ENCODE peak calls at places on chromosomes 11 and 22, in nine cellular contexts. One of them, this sample, is unnamed.
A peak's percentile ranks its signal among the peaks of the same experiment; 100 is the strongest.

GRCh38 chr11:119828011-119828410 is 99.0 kb upstream of the NECTIN1 start:
- DNase-seq in cardiac muscle cell: no peak
- DNase-seq in K562: no peak
- DNase-seq in thyroid gland: no peak
- DNase-seq in A549: no peak
- DNase-seq in brain microvascular endothelial cell: no peak
- DNase-seq in iPS DF 6.9: no peak
- DNase-seq in stomach: no peak
- DNase-seq in HepG2: no peak
- DNase-seq in this sample: no peak

GRCh38 chr11:87038235-87038960 is 664 bp downstream of the TMEM135 start:
- DNase-seq in cardiac muscle cell: no peak
- DNase-seq in K562: no peak
- DNase-seq in thyroid gland: no peak
- DNase-seq in A549: no peak
- DNase-seq in brain microvascular endothelial cell: no peak
- DNase-seq in iPS DF 6.9: no peak
- DNase-seq in stomach: no peak
- DNase-seq in HepG2: no peak
- DNase-seq in this sample: no peak

GRCh38 chr11:77182542-77183420 is 54.7 kb downstream of the MYO7A start:
- DNase-seq in cardiac muscle cell: no peak
- DNase-seq in K562: no peak
- DNase-seq in thyroid gland: no peak
- DNase-seq in A549: no peak
- DNase-seq in brain microvascular endothelial cell: no peak
- DNase-seq in iPS DF 6.9: no peak
- DNase-seq in stomach: no peak
- DNase-seq in HepG2: no peak
- DNase-seq in this sample: no peak

GRCh38 chr11:82960000-82960778 is 58.7 kb downstream of the DDIAS start:
- DNase-seq in cardiac muscle cell: no peak
- DNase-seq in K562: no peak
- DNase-seq in thyroid gland: no peak
- DNase-seq in A549: no peak
- DNase-seq in brain microvascular endothelial cell: no peak
- DNase-seq in iPS DF 6.9: no peak
- DNase-seq in stomach: no peak
- DNase-seq in HepG2: no peak
- DNase-seq in this sample: no peak

GRCh38 chr11:68665471-68665870 is 18.9 kb upstream of the GAL start:
- DNase-seq in cardiac muscle cell: no peak
- DNase-seq in K562: no peak
- DNase-seq in thyroid gland: no peak
- DNase-seq in A549: no peak
- DNase-seq in brain microvascular endothelial cell: no peak
- DNase-seq in iPS DF 6.9: no peak
- DNase-seq in stomach: no peak
- DNase-seq in HepG2: no peak
- DNase-seq in this sample: no peak

GRCh38 chr11:65440831-65441499 is 18.4 kb downstream of the NEAT1 start:
- DNase-seq in cardiac muscle cell: no peak
- DNase-seq in K562: no peak
- DNase-seq in thyroid gland: peak; percentile 58
- DNase-seq in A549: no peak
- DNase-seq in brain microvascular endothelial cell: peak; percentile 31
- DNase-seq in iPS DF 6.9: no peak
- DNase-seq in stomach: no peak
- DNase-seq in HepG2: no peak
- DNase-seq in this sample: no peak

GRCh38 chr22:45442120-45442519 is 28.6 kb downstream of the RIBC2 start:
- DNase-seq in cardiac muscle cell: no peak
- DNase-seq in K562: no peak
- DNase-seq in thyroid gland: no peak
- DNase-seq in A549: no peak
- DNase-seq in brain microvascular endothelial cell: no peak
- DNase-seq in iPS DF 6.9: no peak
- DNase-seq in stomach: no peak
- DNase-seq in HepG2: peak; percentile 39
- DNase-seq in this sample: no peak

GRCh38 chr22:50504245-50505211 is 3.0 kb downstream of the LMF2 start:
- DNase-seq in cardiac muscle cell: no peak
- DNase-seq in K562: no peak
- DNase-seq in thyroid gland: no peak
- DNase-seq in A549: no peak
- DNase-seq in brain microvascular endothelial cell: no peak
- DNase-seq in iPS DF 6.9: no peak
- DNase-seq in stomach: no peak
- DNase-seq in HepG2: no peak
- DNase-seq in this sample: no peak

GRCh38 chr11:20707876-20708275 is 38.5 kb downstream of the NELL1 start:
- DNase-seq in cardiac muscle cell: no peak
- DNase-seq in K562: no peak
- DNase-seq in thyroid gland: no peak
- DNase-seq in A549: no peak
- DNase-seq in brain microvascular endothelial cell: no peak
- DNase-seq in iPS DF 6.9: no peak
- DNase-seq in stomach: no peak
- DNase-seq in HepG2: no peak
- DNase-seq in this sample: no peak

GRCh38 chr11:17597770-17598169 is 50.7 kb downstream of the OTOG start:
- DNase-seq in cardiac muscle cell: no peak
- DNase-seq in K562: no peak
- DNase-seq in thyroid gland: no peak
- DNase-seq in A549: no peak
- DNase-seq in brain microvascular endothelial cell: no peak
- DNase-seq in iPS DF 6.9: no peak
- DNase-seq in stomach: peak; percentile 24
- DNase-seq in HepG2: no peak
- DNase-seq in this sample: no peak

GRCh38 chr11:93740031-93740801 is 1.1 kb downstream of the TAF1D start:
- DNase-seq in cardiac muscle cell: peak; percentile 20
- DNase-seq in K562: peak; percentile 23
- DNase-seq in thyroid gland: peak; percentile 51
- DNase-seq in A549: no peak
- DNase-seq in brain microvascular endothelial cell: no peak
- DNase-seq in iPS DF 6.9: no peak
- DNase-seq in stomach: no peak
- DNase-seq in HepG2: peak; percentile 75
- DNase-seq in this sample: no peak

GRCh38 chr11:3859373-3859881 is 4.0 kb downstream of the STIM1 start:
- DNase-seq in cardiac muscle cell: peak; percentile 82
- DNase-seq in K562: peak; percentile 56
- DNase-seq in thyroid gland: peak; percentile 50
- DNase-seq in A549: no peak
- DNase-seq in brain microvascular endothelial cell: no peak
- DNase-seq in iPS DF 6.9: no peak
- DNase-seq in stomach: peak; percentile 73
- DNase-seq in HepG2: no peak
- DNase-seq in this sample: no peak

GRCh38 chr22:20424937-20425587 is 12.6 kb downstream of the SCARF2 start:
- DNase-seq in cardiac muscle cell: no peak
- DNase-seq in K562: no peak
- DNase-seq in thyroid gland: no peak
- DNase-seq in A549: no peak
- DNase-seq in brain microvascular endothelial cell: peak; percentile 24
- DNase-seq in iPS DF 6.9: no peak
- DNase-seq in stomach: no peak
- DNase-seq in HepG2: no peak
- DNase-seq in this sample: no peak

GRCh38 chr11:56314844-56315243 is at the start of gene OR8K3:
- DNase-seq in cardiac muscle cell: no peak
- DNase-seq in K562: no peak
- DNase-seq in thyroid gland: no peak
- DNase-seq in A549: no peak
- DNase-seq in brain microvascular endothelial cell: no peak
- DNase-seq in iPS DF 6.9: no peak
- DNase-seq in stomach: no peak
- DNase-seq in HepG2: no peak
- DNase-seq in this sample: no peak

GRCh38 chr11:86748296-86748695 is 52.0 kb upstream of the PRSS23 start:
- DNase-seq in cardiac muscle cell: no peak
- DNase-seq in K562: no peak
- DNase-seq in thyroid gland: no peak
- DNase-seq in A549: no peak
- DNase-seq in brain microvascular endothelial cell: peak; percentile 61
- DNase-seq in iPS DF 6.9: no peak
- DNase-seq in stomach: no peak
- DNase-seq in HepG2: no peak
- DNase-seq in this sample: no peak

GRCh38 chr22:44884968-44885805 is 124.6 kb downstream of the PHF21B start:
- DNase-seq in cardiac muscle cell: no peak
- DNase-seq in K562: no peak
- DNase-seq in thyroid gland: no peak
- DNase-seq in A549: no peak
- DNase-seq in brain microvascular endothelial cell: no peak
- DNase-seq in iPS DF 6.9: no peak
- DNase-seq in stomach: no peak
- DNase-seq in HepG2: peak; percentile 18
- DNase-seq in this sample: no peak

GRCh38 chr22:40853330-40853729 is 3.1 kb downstream of the ST13 start:
- DNase-seq in cardiac muscle cell: no peak
- DNase-seq in K562: no peak
- DNase-seq in thyroid gland: no peak
- DNase-seq in A549: no peak
- DNase-seq in brain microvascular endothelial cell: no peak
- DNase-seq in iPS DF 6.9: no peak
- DNase-seq in stomach: no peak
- DNase-seq in HepG2: no peak
- DNase-seq in this sample: no peak
- H3K27ac ChIP-seq in cardiac muscle cell: no peak overlapping the region
- H3K27ac ChIP-seq in K562: peak overlapping the region; percentile 53
- H3K27ac ChIP-seq in thyroid gland: no peak overlapping the region
- H3K27ac ChIP-seq in A549: no peak overlapping the region
- H3K27ac ChIP-seq in brain microvascular endothelial cell: no peak overlapping the region
- H3K27ac ChIP-seq in iPS DF 6.9: no peak overlapping the region
- H3K27ac ChIP-seq in stomach: no peak overlapping the region
- H3K27ac ChIP-seq in HepG2: peak overlapping the region; percentile 96
- H3K27ac ChIP-seq in this sample: no peak overlapping the region

GRCh38 chr22:23762866-23763578 is at the start of gene C22orf15:
- DNase-seq in cardiac muscle cell: no peak
- DNase-seq in K562: no peak
- DNase-seq in thyroid gland: no peak
- DNase-seq in A549: no peak
- DNase-seq in brain microvascular endothelial cell: no peak
- DNase-seq in iPS DF 6.9: no peak
- DNase-seq in stomach: no peak
- DNase-seq in HepG2: no peak
- DNase-seq in this sample: no peak

GRCh38 chr22:23764931-23765881 is 2.4 kb downstream of the C22orf15 start:
- DNase-seq in cardiac muscle cell: no peak
- DNase-seq in K562: no peak
- DNase-seq in thyroid gland: no peak
- DNase-seq in A549: no peak
- DNase-seq in brain microvascular endothelial cell: no peak
- DNase-seq in iPS DF 6.9: no peak
- DNase-seq in stomach: no peak
- DNase-seq in HepG2: no peak
- DNase-seq in this sample: no peak

GRCh38 chr22:23760056-23760455 is 2.7 kb upstream of the C22orf15 start:
- DNase-seq in cardiac muscle cell: no peak
- DNase-seq in K562: no peak
- DNase-seq in thyroid gland: no peak
- DNase-seq in A549: no peak
- DNase-seq in brain microvascular endothelial cell: no peak
- DNase-seq in iPS DF 6.9: no peak
- DNase-seq in stomach: no peak
- DNase-seq in HepG2: no peak
- DNase-seq in this sample: no peak

GRCh38 chr22:23767303-23767672 is 484 bp downstream of the CHCHD10 start:
- DNase-seq in cardiac muscle cell: no peak
- DNase-seq in K562: peak; percentile 72
- DNase-seq in thyroid gland: no peak
- DNase-seq in A549: no peak
- DNase-seq in brain microvascular endothelial cell: no peak
- DNase-seq in iPS DF 6.9: no peak
- DNase-seq in stomach: no peak
- DNase-seq in HepG2: no peak
- DNase-seq in this sample: no peak

GRCh38 chr22:23763579-23764331 is 965 bp downstream of the C22orf15 start:
- DNase-seq in cardiac muscle cell: peak; percentile 44
- DNase-seq in K562: peak; percentile 29
- DNase-seq in thyroid gland: no peak
- DNase-seq in A549: no peak
- DNase-seq in brain microvascular endothelial cell: no peak
- DNase-seq in iPS DF 6.9: no peak
- DNase-seq in stomach: no peak
- DNase-seq in HepG2: no peak
- DNase-seq in this sample: no peak
- H3K27ac ChIP-seq in cardiac muscle cell: no peak overlapping the region
- H3K27ac ChIP-seq in K562: no peak overlapping the region
- H3K27ac ChIP-seq in thyroid gland: no peak overlapping the region
- H3K27ac ChIP-seq in A549: no peak overlapping the region
- H3K27ac ChIP-seq in brain microvascular endothelial cell: no peak overlapping the region
- H3K27ac ChIP-seq in iPS DF 6.9: no peak overlapping the region
- H3K27ac ChIP-seq in stomach: no peak overlapping the region
- H3K27ac ChIP-seq in HepG2: no peak overlapping the region
- H3K27ac ChIP-seq in this sample: no peak overlapping the region

GRCh38 chr11:118277312-118277711 is 13.2 kb upstream of the MPZL2 start:
- DNase-seq in cardiac muscle cell: no peak
- DNase-seq in K562: no peak
- DNase-seq in thyroid gland: peak; percentile 55
- DNase-seq in A549: no peak
- DNase-seq in brain microvascular endothelial cell: no peak
- DNase-seq in iPS DF 6.9: no peak
- DNase-seq in stomach: peak; percentile 41
- DNase-seq in HepG2: peak; percentile 39
- DNase-seq in this sample: no peak
- H3K27ac ChIP-seq in cardiac muscle cell: no peak overlapping the region
- H3K27ac ChIP-seq in K562: no peak overlapping the region
- H3K27ac ChIP-seq in thyroid gland: no peak overlapping the region
- H3K27ac ChIP-seq in A549: no peak overlapping the region
- H3K27ac ChIP-seq in brain microvascular endothelial cell: no peak overlapping the region
- H3K27ac ChIP-seq in iPS DF 6.9: no peak overlapping the region
- H3K27ac ChIP-seq in stomach: peak overlapping the region; percentile 16
- H3K27ac ChIP-seq in HepG2: no peak overlapping the region
- H3K27ac ChIP-seq in this sample: no peak overlapping the region

GRCh38 chr11:100442017-100442416 is 245.1 kb upstream of the ARHGAP42 start:
- DNase-seq in cardiac muscle cell: no peak
- DNase-seq in K562: no peak
- DNase-seq in thyroid gland: no peak
- DNase-seq in A549: no peak
- DNase-seq in brain microvascular endothelial cell: no peak
- DNase-seq in iPS DF 6.9: no peak
- DNase-seq in stomach: no peak
- DNase-seq in HepG2: no peak
- DNase-seq in this sample: no peak

DNA sequence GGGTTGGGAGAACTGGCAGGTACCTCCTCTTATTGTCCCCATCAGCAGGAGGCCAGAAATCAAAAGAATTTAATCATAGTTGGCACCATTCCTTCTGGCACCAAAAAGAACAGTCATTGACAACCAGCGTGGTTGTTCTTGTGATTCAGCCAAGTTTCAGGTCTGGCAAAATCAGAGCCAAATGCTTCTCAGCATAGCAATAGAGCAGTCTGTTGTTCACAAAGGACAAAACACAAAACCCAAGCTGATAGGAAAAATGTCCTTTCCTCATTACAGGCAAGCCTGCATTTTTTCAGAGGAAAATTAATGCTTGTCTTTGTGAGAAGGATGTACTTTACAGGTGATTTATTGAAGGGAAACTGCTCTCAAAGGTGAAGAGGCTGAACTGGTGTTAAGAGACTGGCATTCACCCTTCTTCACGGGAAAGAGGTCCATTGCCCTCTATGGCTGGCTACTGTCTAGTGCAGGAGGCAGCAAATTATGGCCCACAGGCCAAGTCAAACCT is 241.8 kb upstream of the ARHGAP42 start:
- DNase-seq in cardiac muscle cell: peak; percentile 42
- DNase-seq in K562: no peak
- DNase-seq in thyroid gland: peak; percentile 62
- DNase-seq in A549: no peak
- DNase-seq in brain microvascular endothelial cell: peak; percentile 9
- DNase-seq in iPS DF 6.9: no peak
- DNase-seq in stomach: peak; percentile 62
- DNase-seq in HepG2: no peak
- DNase-seq in this sample: no peak
- H3K27ac ChIP-seq in cardiac muscle cell: peak overlapping the region; percentile 19
- H3K27ac ChIP-seq in K562: no peak overlapping the region
- H3K27ac ChIP-seq in thyroid gland: peak overlapping the region; percentile 85
- H3K27ac ChIP-seq in A549: no peak overlapping the region
- H3K27ac ChIP-seq in brain microvascular endothelial cell: no peak overlapping the region
- H3K27ac ChIP-seq in iPS DF 6.9: no peak overlapping the region
- H3K27ac ChIP-seq in stomach: peak overlapping the region; percentile 17
- H3K27ac ChIP-seq in HepG2: no peak overlapping the region
- H3K27ac ChIP-seq in this sample: no peak overlapping the region